ENCODE peak calls at places on chromosomes 16 and 17, in seven cellular contexts. H, F, T, S, U, D and X are unnamed samples.

GRCh38 chr16:79595916-79596450 is 4.6 kb downstream of the MAF start:
- DNase-seq in D (no peak), U (no peak), T (no peak), S (no peak), F (no peak), H (no peak), X (no peak)

GRCh38 chr16:70158261-70158939 is 15.2 kb upstream of the CLEC18C start:
- DNase-seq in H (no peak), F (no peak), S (no peak), T (no peak), D (no peak), U (peak), X (peak)

GRCh38 chr16:66714659-66715307 is 18.2 kb upstream of the CMTM4 start:
- DNase-seq in T (no peak), U (no peak), D (no peak), H (peak), S (no peak), F (peak), X (no peak)

GRCh38 chr16:79509221-79509631 is 91.3 kb downstream of the MAF start:
- DNase-seq in D (no peak), T (no peak), U (no peak), H (peak), F (peak), S (no peak), X (no peak)

GRCh38 chr17:38591759-38592241 is 14.0 kb downstream of the SRCIN1 start:
- DNase-seq in H (peak), U (no peak), S (no peak), T (no peak), D (no peak), F (no peak), X (no peak)

GRCh38 chr17:79844869-79845600 is 5.8 kb upstream of the CBX4 start:
- DNase-seq in H (peak), T (peak), S (peak), U (peak), D (peak), F (no peak), X (peak)

GRCh38 chr17:18187816-18188761 is 4.5 kb downstream of the ALKBH5 start:
- DNase-seq in T (no peak), U (peak), S (no peak), F (no peak), H (no peak), D (no peak), X (no peak)

GRCh38 chr17:55320594-55321506 is 56.1 kb downstream of the HLF start:
- DNase-seq in D (no peak), T (no peak), H (no peak), U (no peak), S (no peak), F (no peak), X (no peak)

GRCh38 chr16:85448557-85449194 is 164.4 kb upstream of the GSE1 start:
- DNase-seq in T (no peak), U (no peak), F (peak), H (peak), D (no peak), S (no peak), X (peak)

GRCh38 chr17:61416211-61416539 is 16.5 kb downstream of the TBX2 start:
- DNase-seq in F (no peak), U (no peak), S (no peak), H (no peak), T (no peak), D (no peak), X (peak)

GRCh38 chr17:44222112-44222869 is 2.8 kb upstream of the UBTF start:
- DNase-seq in T (peak), U (peak), F (peak), D (no peak), H (peak), S (peak), X (peak)

GRCh38 chr16:19858006-19858653 is 26.5 kb downstream of the GPRC5B start:
- DNase-seq in T (no peak), D (no peak), H (peak), S (no peak), U (no peak), F (peak), X (no peak)

GRCh38 chr16:56204836-56205235 is 13.5 kb downstream of the GNAO1 start:
- DNase-seq in H (no peak), U (no peak), T (no peak), F (no peak), D (no peak), S (no peak), X (no peak)

GRCh38 chr17:41343031-41343430 is 7.6 kb downstream of the KRT33A start:
- DNase-seq in S (no peak), H (no peak), T (no peak), F (no peak), U (no peak), D (no peak), X (no peak)

GRCh38 chr17:83148317-83149044 is 69.1 kb downstream of the METRNL start:
- DNase-seq in F (no peak), T (no peak), S (no peak), H (no peak), U (no peak), D (no peak), X (no peak)

GRCh38 chr17:49832840-49833599 is 14.8 kb downstream of the TAC4 start:
- DNase-seq in D (no peak), T (no peak), U (no peak), H (no peak), F (no peak), S (no peak), X (no peak)

GRCh38 chr16:24858219-24859041 is 12.7 kb downstream of the SLC5A11 start:
- DNase-seq in U (peak), D (peak), F (no peak), H (no peak), T (peak), S (peak), X (peak)

GRCh38 chr17:32503251-32504165 is 16.7 kb downstream of the CDK5R1 start:
- DNase-seq in S (no peak), H (no peak), D (peak), U (peak), F (no peak), T (peak), X (peak)

GRCh38 chr16:84700518-84701277 is 898 bp downstream of the USP10 start:
- DNase-seq in T (peak), H (peak), S (no peak), U (peak), D (peak), F (no peak), X (peak)

GRCh38 chr16:66250686-66251405 is 115.6 kb upstream of the CDH5 start:
- DNase-seq in U (peak), T (no peak), H (no peak), F (no peak), S (no peak), D (no peak), X (no peak)

GRCh38 chr17:68248886-68249872 is 1.3 kb downstream of the AMZ2 start:
- DNase-seq in U (no peak), H (no peak), T (no peak), D (no peak), S (no peak), F (no peak), X (no peak)